ENCODE peak calls at places on chromosome 15, in six cellular contexts. F is esophagus muscularis mucosa, N is H1, T is GM12878, H is transverse colon, C is SK-N-SH. M is an unnamed sample.

GRCh38 chr15:72991026-72991425 is 61.2 kb upstream of the NEO1 start:
- DNase-seq in F (no peak), N (no peak), T (no peak), H (no peak), C (no peak), M (no peak)

GRCh38 chr15:85810075-85810474 is 15.3 kb upstream of the KLHL25 start:
- DNase-seq in F (no peak), N (no peak), T (no peak), H (no peak), C (no peak), M (no peak)

GRCh38 chr15:34759347-34759746 is 4.5 kb upstream of the GJD2 start:
- DNase-seq in F (no peak), N (no peak), T (no peak), H (no peak), C (no peak), M (no peak)

GRCh38 chr15:35206060-35206675 is 121.1 kb upstream of the NANOGP8 start:
- DNase-seq in F (no peak), N (no peak), T (no peak), H (no peak), C (peak; percentile 7), M (no peak)

GRCh38 chr15:31158858-31159569 is 57.5 kb upstream of the TRPM1 start:
- DNase-seq in F (peak; percentile 66), N (no peak), T (no peak), H (no peak), C (no peak), M (peak; percentile 47)

GRCh38 chr15:26891448-26891881 is 24.6 kb downstream of the GABRA5 start:
- DNase-seq in F (peak; percentile 91), N (peak; percentile 62), T (no peak), H (no peak), C (peak; percentile 83), M (peak; percentile 74)

GRCh38 chr15:64032327-64032726 is 14.0 kb downstream of the DAPK2 start:
- DNase-seq in F (no peak), N (no peak), T (no peak), H (no peak), C (no peak), M (no peak)

GRCh38 chr15:31312220-31312619 is 14.4 kb upstream of the KLF13 start:
- DNase-seq in F (no peak), N (no peak), T (no peak), H (no peak), C (no peak), M (no peak)

GRCh38 chr15:57376695-57377477 is 581 bp downstream of the CGNL1 start:
- DNase-seq in F (no peak), N (no peak), T (no peak), H (no peak), C (no peak), M (peak; percentile 42)

GRCh38 chr15:42725331-42725903 is 11.5 kb downstream of the CDAN1 start:
- DNase-seq in F (no peak), N (no peak), T (no peak), H (no peak), C (no peak), M (no peak)

GRCh38 chr15:81027200-81027599 is 26.5 kb downstream of the TLNRD1 start:
- DNase-seq in F (no peak), N (no peak), T (no peak), H (no peak), C (no peak), M (no peak)

DNA sequence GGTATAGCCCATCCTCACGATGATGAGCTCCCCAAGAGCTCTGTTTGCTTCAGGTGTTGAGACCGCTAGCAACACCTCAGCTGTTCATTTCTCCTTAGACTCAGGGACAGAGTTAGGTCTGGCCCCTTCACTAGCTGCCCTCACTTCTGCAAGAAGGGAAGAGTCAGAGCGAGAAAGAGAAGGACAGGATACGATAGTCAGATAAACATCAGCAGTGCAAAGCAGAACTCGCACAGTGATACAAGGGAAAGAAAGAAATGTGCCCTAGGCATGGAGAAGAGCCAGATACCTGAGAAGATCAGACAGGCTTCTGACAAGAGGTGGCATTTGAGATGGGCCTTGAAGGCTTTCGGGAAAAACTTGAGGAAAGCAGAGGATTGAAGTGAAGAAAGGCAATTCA is 106.2 kb downstream of the PGPEP1L start:
- DNase-seq in F (no peak), N (no peak), T (no peak), H (no peak), C (no peak), M (no peak)
- TF ChIP-seq POLR2AphosphoS5 in F (no peak), N (no peak), T (no peak), H (no peak), C (no peak), M (no peak)

GRCh38 chr15:28020644-28021043 is 78.5 kb downstream of the OCA2 start:
- DNase-seq in F (peak; percentile 80), N (no peak), T (no peak), H (no peak), C (no peak), M (no peak)

GRCh38 chr15:28019594-28020320 is 79.4 kb downstream of the OCA2 start:
- DNase-seq in F (peak; percentile 82), N (no peak), T (no peak), H (no peak), C (peak; percentile 54), M (no peak)

GRCh38 chr15:28022181-28022580 is 76.9 kb downstream of the OCA2 start:
- DNase-seq in F (peak; percentile 53), N (no peak), T (no peak), H (no peak), C (peak; percentile 50), M (no peak)

GRCh38 chr15:28022961-28023360 is 76.2 kb downstream of the OCA2 start:
- DNase-seq in F (peak; percentile 87), N (no peak), T (no peak), H (no peak), C (no peak), M (no peak)

GRCh38 chr15:28021281-28022039 is 77.7 kb downstream of the OCA2 start:
- DNase-seq in F (peak; percentile 89), N (peak; percentile 44), T (no peak), H (peak; percentile 30), C (peak; percentile 96), M (peak; percentile 25)
- TF ChIP-seq CTCF in F (peak; percentile 30), N (peak; percentile 79), T (no peak), H (peak; percentile 22), C (peak; percentile 51), M (peak; percentile 40)

DNA sequence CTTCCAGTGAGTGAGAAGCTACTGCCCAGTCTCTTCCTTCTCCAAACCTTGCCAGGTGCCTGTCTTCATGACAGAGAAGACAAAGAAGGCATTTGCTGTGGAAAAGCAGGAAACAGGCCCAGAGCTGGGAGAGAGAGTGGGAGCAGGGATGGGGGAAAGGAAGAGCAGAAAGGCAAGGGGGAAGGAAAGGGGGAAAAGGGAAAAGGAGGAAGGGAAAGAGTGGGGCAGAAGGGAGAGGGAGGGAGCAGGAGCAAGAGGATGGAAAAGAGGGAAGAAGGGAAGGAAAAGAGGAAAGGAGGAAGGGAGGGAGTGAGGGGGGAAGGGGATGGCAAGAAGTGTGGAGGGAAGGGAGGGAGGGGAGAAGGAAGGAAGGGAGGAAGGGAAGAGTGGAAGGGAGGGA is 121.2 kb upstream of the LINGO1 start:
- DNase-seq in F (no peak), N (no peak), T (no peak), H (no peak), C (no peak), M (no peak)
- TF ChIP-seq POLR2AphosphoS5 in F (no peak), N (no peak), T (no peak), H (no peak), C (no peak), M (no peak)

GRCh38 chr15:39581501-39582285 is 814 bp downstream of the THBS1 start:
- DNase-seq in F (peak; percentile 92), N (no peak), T (no peak), H (peak; percentile 82), C (peak; percentile 52), M (peak; percentile 57)

GRCh38 chr15:39584266-39584659 is 3.4 kb downstream of the THBS1 start:
- DNase-seq in F (no peak), N (no peak), T (no peak), H (no peak), C (no peak), M (no peak)

GRCh38 chr15:39582286-39582976 is 1.6 kb downstream of the THBS1 start:
- DNase-seq in F (peak; percentile 92), N (no peak), T (no peak), H (peak; percentile 57), C (no peak), M (no peak)

GRCh38 chr15:39583586-39584265 is 2.8 kb downstream of the THBS1 start:
- DNase-seq in F (no peak), N (no peak), T (no peak), H (peak; percentile 75), C (peak; percentile 36), M (no peak)

GRCh38 chr15:39582977-39583585 is 2.2 kb downstream of the THBS1 start:
- DNase-seq in F (no peak), N (no peak), T (no peak), H (no peak), C (no peak), M (no peak)
- TF ChIP-seq CTCF in F (no peak), N (no peak), T (no peak), H (no peak), C (no peak), M (no peak)

DNA sequence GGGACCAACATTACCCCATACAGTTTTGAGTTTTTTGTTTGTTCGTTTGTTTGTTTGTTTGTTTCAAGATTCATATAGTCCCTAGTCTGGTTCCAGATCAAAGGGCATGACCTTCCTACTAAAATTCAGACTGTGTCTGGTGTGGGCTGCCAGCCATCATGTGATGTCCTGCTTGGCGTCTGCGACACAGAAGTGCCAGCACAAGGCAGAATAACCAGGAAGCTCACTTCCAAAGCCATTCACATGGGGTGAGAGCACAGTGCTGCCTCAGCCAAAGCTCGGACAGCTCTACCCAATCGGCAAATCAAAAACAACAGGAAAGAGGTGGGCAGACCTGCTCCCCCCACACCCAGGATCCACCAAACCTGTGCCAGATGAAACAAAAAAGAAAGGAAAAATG is 142.6 kb upstream of the THBS1 start:
- DNase-seq in F (no peak), N (no peak), T (no peak), H (no peak), C (no peak), M (no peak)
- TF ChIP-seq POLR2AphosphoS5 in F (peak; percentile 25), N (no peak), T (no peak), H (no peak), C (no peak), M (no peak)

GRCh38 chr15:67840747-67841634 is 1.1 kb upstream of the RNU6-1 start:
- DNase-seq in F (no peak), N (no peak), T (no peak), H (peak; percentile 34), C (peak; percentile 75), M (no peak)
- TF ChIP-seq CTCF in F (no peak), N (no peak), T (no peak), H (no peak), C (peak; percentile 13), M (peak; percentile 7)

DNA sequence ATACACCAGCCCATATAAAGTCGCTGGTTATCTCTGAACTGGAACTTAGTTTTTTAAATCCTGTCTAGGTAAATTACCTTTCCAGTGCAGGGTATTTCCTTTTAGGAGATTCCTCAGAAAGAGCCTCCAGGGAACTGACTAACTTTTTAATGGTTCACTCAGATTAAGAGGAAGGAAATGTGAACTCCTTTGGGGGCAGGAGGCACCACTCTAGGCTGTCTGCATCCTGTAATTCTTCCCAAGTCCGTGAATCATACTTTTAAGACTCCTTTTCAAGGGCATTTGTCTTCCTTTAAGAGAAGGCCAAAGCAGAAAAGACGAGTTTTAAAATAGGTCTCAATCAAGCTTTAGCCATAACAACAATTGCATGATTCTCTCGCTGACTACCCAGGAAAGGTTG is 871.2 kb upstream of the NR2F2 start:
- DNase-seq in F (no peak), N (no peak), T (no peak), H (no peak), C (no peak), M (no peak)
- TF ChIP-seq POLR2AphosphoS5 in F (no peak), N (no peak), T (no peak), H (no peak), C (no peak), M (no peak)

GRCh38 chr15:52960283-52960682 is 170.1 kb upstream of the ONECUT1 start:
- DNase-seq in F (no peak), N (no peak), T (no peak), H (no peak), C (no peak), M (no peak)
- TF ChIP-seq CTCF in F (no peak), N (no peak), T (no peak), H (no peak), C (no peak), M (no peak)